ENCODE peak calls at places on chromosome 10, in four cellular contexts. One of them, this sample, is unnamed.

GRCh38 chr10:49616421-49617230 is 2.8 kb downstream of the CHAT start:
- DNase-seq in AG10803: no peak
- DNase-seq in dorsolateral prefrontal cortex: no peak
- DNase-seq in GM12865: no peak
- DNase-seq in this sample: no peak

GRCh38 chr10:42654419-42654818 is 16.0 kb upstream of the ZNF33B start:
- DNase-seq in dorsolateral prefrontal cortex: no peak
- DNase-seq in GM12865: no peak
- DNase-seq in AG10803: no peak
- DNase-seq in this sample: no peak

GRCh38 chr10:80183436-80183835 is 21.9 kb downstream of the ANXA11 start:
- DNase-seq in dorsolateral prefrontal cortex: no peak
- DNase-seq in GM12865: no peak
- DNase-seq in AG10803: no peak
- DNase-seq in this sample: no peak

GRCh38 chr10:105150486-105150885 is 509.4 kb downstream of the SORCS3 start:
- DNase-seq in dorsolateral prefrontal cortex: no peak
- DNase-seq in AG10803: peak; percentile 51
- DNase-seq in GM12865: no peak
- DNase-seq in this sample: no peak

GRCh38 chr10:69495666-69496065 is 44.4 kb downstream of the TSPAN15 start:
- DNase-seq in dorsolateral prefrontal cortex: no peak
- DNase-seq in AG10803: no peak
- DNase-seq in GM12865: no peak
- DNase-seq in this sample: no peak

GRCh38 chr10:11424456-11425287 is 186.8 kb downstream of the USP6NL start:
- DNase-seq in dorsolateral prefrontal cortex: peak; percentile 20
- DNase-seq in GM12865: peak; percentile 54
- DNase-seq in AG10803: peak; percentile 45
- DNase-seq in this sample: peak; percentile 66

GRCh38 chr10:90723416-90724068 is 134.3 kb downstream of the HTR7 start:
- DNase-seq in dorsolateral prefrontal cortex: no peak
- DNase-seq in GM12865: no peak
- DNase-seq in AG10803: no peak
- DNase-seq in this sample: no peak

GRCh38 chr10:103659674-103660363 is 166.3 kb downstream of the NEURL1 start:
- DNase-seq in dorsolateral prefrontal cortex: peak; percentile 66
- DNase-seq in AG10803: peak; percentile 88
- DNase-seq in GM12865: peak; percentile 37
- DNase-seq in this sample: peak; percentile 89

GRCh38 chr10:66307826-66308225 is 618.0 kb upstream of the LRRTM3 start:
- DNase-seq in AG10803: no peak
- DNase-seq in GM12865: no peak
- DNase-seq in dorsolateral prefrontal cortex: no peak
- DNase-seq in this sample: no peak

GRCh38 chr10:132420469-132421376 is 23.7 kb downstream of the PWWP2B start:
- DNase-seq in AG10803: peak; percentile 38
- DNase-seq in GM12865: no peak
- DNase-seq in dorsolateral prefrontal cortex: no peak
- DNase-seq in this sample: no peak

GRCh38 chr10:103254538-103255325 is 9.0 kb downstream of the RPEL1 start:
- DNase-seq in AG10803: peak; percentile 40
- DNase-seq in GM12865: no peak
- DNase-seq in dorsolateral prefrontal cortex: no peak
- DNase-seq in this sample: peak; percentile 34

GRCh38 chr10:103697787-103698186 is 157.6 kb downstream of the SH3PXD2A start:
- DNase-seq in GM12865: no peak
- DNase-seq in dorsolateral prefrontal cortex: no peak
- DNase-seq in AG10803: no peak
- DNase-seq in this sample: no peak

GRCh38 chr10:89158446-89158845 is 48.7 kb downstream of the CH25H start:
- DNase-seq in GM12865: no peak
- DNase-seq in dorsolateral prefrontal cortex: no peak
- DNase-seq in AG10803: peak; percentile 98
- DNase-seq in this sample: no peak

GRCh38 chr10:102399217-102400021 is 3.9 kb downstream of the NFKB2 start:
- DNase-seq in dorsolateral prefrontal cortex: peak; percentile 94
- DNase-seq in GM12865: peak; percentile 94
- DNase-seq in AG10803: peak; percentile 82
- DNase-seq in this sample: peak; percentile 88

GRCh38 chr10:119313645-119314044 is 106.3 kb downstream of the GRK5 start:
- DNase-seq in AG10803: no peak
- DNase-seq in GM12865: peak; percentile 85
- DNase-seq in dorsolateral prefrontal cortex: no peak
- DNase-seq in this sample: no peak

GRCh38 chr10:90966146-90966545 is 45.3 kb upstream of the ANKRD1 start:
- DNase-seq in dorsolateral prefrontal cortex: no peak
- DNase-seq in AG10803: no peak
- DNase-seq in GM12865: no peak
- DNase-seq in this sample: no peak

GRCh38 chr10:121112618-121113384 is 261.6 kb downstream of the WDR11 start:
- DNase-seq in GM12865: no peak
- DNase-seq in AG10803: no peak
- DNase-seq in dorsolateral prefrontal cortex: no peak
- DNase-seq in this sample: no peak

GRCh38 chr10:13528138-13528874 is 508 bp downstream of the BEND7 start:
- DNase-seq in GM12865: no peak
- DNase-seq in AG10803: peak; percentile 5
- DNase-seq in dorsolateral prefrontal cortex: peak; percentile 25
- DNase-seq in this sample: no peak

GRCh38 chr10:97724341-97724941 is 10.9 kb downstream of the MARVELD1 start:
- DNase-seq in GM12865: no peak
- DNase-seq in AG10803: peak; percentile 62
- DNase-seq in dorsolateral prefrontal cortex: no peak
- DNase-seq in this sample: peak; percentile 64

GRCh38 chr10:115948415-115948814 is 324.6 kb downstream of the GFRA1 start:
- DNase-seq in GM12865: peak; percentile 7
- DNase-seq in dorsolateral prefrontal cortex: no peak
- DNase-seq in AG10803: peak; percentile 72
- DNase-seq in this sample: no peak

DNA sequence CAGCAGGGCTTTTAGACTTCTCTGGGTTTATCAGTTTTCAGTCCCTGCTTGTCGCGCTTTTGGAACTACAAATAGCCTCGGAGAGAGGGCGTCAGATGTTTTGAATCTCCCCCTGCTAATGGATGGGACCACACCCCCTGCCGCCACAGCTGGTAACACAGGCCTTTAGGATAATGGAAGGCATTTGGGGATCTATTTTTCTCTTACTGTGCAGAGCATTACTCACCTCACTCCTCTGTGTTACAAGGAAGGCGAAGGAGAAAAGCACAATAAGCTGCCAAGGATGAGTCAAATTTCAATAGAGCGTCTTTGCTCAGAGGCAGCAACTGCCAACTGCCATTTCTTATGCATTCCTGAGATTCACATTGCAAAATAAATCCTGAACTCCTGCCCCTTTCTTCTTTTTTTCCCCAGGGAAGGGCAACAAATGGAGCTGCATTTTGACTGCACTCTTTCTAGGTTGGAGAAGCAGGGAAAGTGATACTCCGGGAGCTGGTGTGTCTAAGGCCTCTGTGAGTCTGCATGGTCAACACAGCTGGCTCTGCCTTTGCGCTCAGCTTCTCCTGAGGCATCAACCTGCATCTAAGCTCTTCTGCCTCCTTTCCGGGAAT is 31.5 kb upstream of the SMNDC1 start:
- DNase-seq in GM12865: no peak
- DNase-seq in AG10803: peak; percentile 99
- DNase-seq in dorsolateral prefrontal cortex: no peak
- DNase-seq in this sample: peak; percentile 98
- TF ChIP-seq CTCF in GM12865: no peak
- TF ChIP-seq CTCF in AG10803: peak; percentile 46
- TF ChIP-seq CTCF in dorsolateral prefrontal cortex: no peak
- TF ChIP-seq CTCF in this sample: peak; percentile 31

GRCh38 chr10:133526957-133527588 is at the start of gene CYP2E1:
- DNase-seq in AG10803: no peak
- DNase-seq in dorsolateral prefrontal cortex: no peak
- DNase-seq in GM12865: no peak
- DNase-seq in this sample: no peak
- H3K4me3 ChIP-seq in AG10803: peak within 1 kb of the TSS; percentile 27
- H3K4me3 ChIP-seq in dorsolateral prefrontal cortex: peak within 1 kb of the TSS; percentile 40
- H3K4me3 ChIP-seq in GM12865: no peak within 1 kb of the TSS
- H3K4me3 ChIP-seq in this sample: no peak within 1 kb of the TSS

GRCh38 chr10:2836921-2837662 is 230.3 kb upstream of the PFKP start:
- DNase-seq in dorsolateral prefrontal cortex: no peak
- DNase-seq in AG10803: no peak
- DNase-seq in GM12865: no peak
- DNase-seq in this sample: no peak

GRCh38 chr10:2835950-2836349 is 231.4 kb upstream of the PFKP start:
- DNase-seq in AG10803: no peak
- DNase-seq in GM12865: no peak
- DNase-seq in dorsolateral prefrontal cortex: no peak
- DNase-seq in this sample: no peak

GRCh38 chr10:2844925-2845324 is 222.4 kb upstream of the PFKP start:
- DNase-seq in dorsolateral prefrontal cortex: no peak
- DNase-seq in AG10803: no peak
- DNase-seq in GM12865: no peak
- DNase-seq in this sample: no peak

DNA sequence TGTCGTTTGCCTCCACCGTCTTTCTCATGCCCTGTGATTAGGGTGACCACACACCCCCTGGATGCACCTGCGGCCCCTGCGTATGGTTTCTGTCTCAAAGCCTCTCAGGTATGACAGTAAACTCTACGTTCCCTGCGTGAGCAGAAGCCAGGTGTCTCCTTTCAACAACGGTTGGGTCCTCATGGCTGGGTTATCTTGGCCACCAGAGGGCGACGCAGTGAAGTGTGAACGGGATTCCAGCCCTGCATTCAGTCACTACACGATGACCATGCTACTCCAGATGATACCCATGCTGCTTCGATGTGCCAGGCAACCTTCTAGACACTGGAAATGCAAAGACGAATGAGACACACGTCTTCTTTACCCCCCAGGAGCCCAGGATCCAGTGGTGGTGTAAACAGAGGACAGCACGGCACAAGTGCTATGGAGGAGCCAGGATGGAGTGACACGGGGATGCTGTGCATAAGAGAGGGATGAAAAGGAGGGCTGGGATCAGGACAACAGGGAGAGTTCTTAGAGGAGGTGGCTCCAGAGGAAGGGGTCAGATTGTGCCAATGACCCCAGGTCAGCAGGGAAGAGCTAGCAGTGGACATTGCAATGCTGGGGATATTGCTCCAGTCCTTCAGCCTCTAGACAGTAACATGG is 228.1 kb upstream of the PFKP start:
- DNase-seq in AG10803: peak; percentile 1
- DNase-seq in GM12865: peak; percentile 26
- DNase-seq in dorsolateral prefrontal cortex: no peak
- DNase-seq in this sample: peak; percentile 0
- TF ChIP-seq CTCF in AG10803: peak; percentile 45
- TF ChIP-seq CTCF in GM12865: peak; percentile 53
- TF ChIP-seq CTCF in dorsolateral prefrontal cortex: peak; percentile 42
- TF ChIP-seq CTCF in this sample: peak; percentile 26

GRCh38 chr10:77030915-77031425 is 606.6 kb downstream of the KCNMA1 start:
- DNase-seq in dorsolateral prefrontal cortex: no peak
- DNase-seq in GM12865: no peak
- DNase-seq in AG10803: no peak
- DNase-seq in this sample: no peak
- H3K4me3 ChIP-seq in dorsolateral prefrontal cortex: no peak overlapping the region
- H3K4me3 ChIP-seq in GM12865: no peak overlapping the region
- H3K4me3 ChIP-seq in AG10803: no peak overlapping the region
- H3K4me3 ChIP-seq in this sample: no peak overlapping the region

GRCh38 chr10:23294638-23295247 is 49.9 kb downstream of the C10orf67 start:
- DNase-seq in AG10803: peak; percentile 16
- DNase-seq in GM12865: no peak
- DNase-seq in dorsolateral prefrontal cortex: no peak
- DNase-seq in this sample: peak; percentile 30
- TF ChIP-seq CTCF in AG10803: peak; percentile 61
- TF ChIP-seq CTCF in GM12865: peak; percentile 9
- TF ChIP-seq CTCF in dorsolateral prefrontal cortex: peak; percentile 67
- TF ChIP-seq CTCF in this sample: peak; percentile 58

GRCh38 chr10:100355069-100355468 is 8.0 kb downstream of the SCD start:
- DNase-seq in AG10803: no peak
- DNase-seq in dorsolateral prefrontal cortex: no peak
- DNase-seq in GM12865: no peak
- DNase-seq in this sample: no peak
- H3K4me3 ChIP-seq in AG10803: no peak overlapping the region
- H3K4me3 ChIP-seq in dorsolateral prefrontal cortex: no peak overlapping the region
- H3K4me3 ChIP-seq in GM12865: no peak overlapping the region
- H3K4me3 ChIP-seq in this sample: no peak overlapping the region

DNA sequence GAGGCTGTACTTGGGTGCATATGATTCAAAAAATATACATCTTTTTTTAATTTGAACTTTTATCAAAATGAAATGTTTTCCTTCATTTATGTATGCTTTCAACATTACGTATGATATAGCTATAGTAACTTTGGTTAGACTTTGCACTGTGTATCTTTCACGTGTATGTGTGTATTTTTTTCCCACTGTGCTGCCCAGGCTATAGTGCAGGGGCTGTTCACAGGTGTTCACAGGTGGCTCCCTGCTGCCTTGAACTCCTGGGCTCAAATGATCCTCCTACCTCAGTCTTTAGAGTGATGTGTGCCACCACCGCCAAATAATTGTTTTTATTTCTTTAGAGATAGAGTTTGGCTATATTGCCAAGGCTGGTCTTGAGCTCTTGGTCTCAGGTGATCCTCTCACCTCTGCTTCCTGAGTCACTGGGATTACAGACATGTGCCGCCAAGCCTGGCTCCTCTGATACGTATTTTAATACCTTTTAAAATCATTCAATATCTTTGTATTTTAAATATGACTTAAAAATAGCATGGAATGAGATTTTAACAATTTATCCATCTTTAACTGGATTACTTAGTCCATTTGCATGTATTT is 29.0 kb downstream of the FANK1 start:
- DNase-seq in dorsolateral prefrontal cortex: no peak
- DNase-seq in AG10803: no peak
- DNase-seq in GM12865: no peak
- DNase-seq in this sample: no peak
- TF ChIP-seq CTCF in dorsolateral prefrontal cortex: no peak
- TF ChIP-seq CTCF in AG10803: no peak
- TF ChIP-seq CTCF in GM12865: no peak
- TF ChIP-seq CTCF in this sample: no peak

GRCh38 chr10:21263266-21263803 is 262.1 kb downstream of the SKIDA1 start:
- DNase-seq in AG10803: no peak
- DNase-seq in GM12865: no peak
- DNase-seq in dorsolateral prefrontal cortex: no peak
- DNase-seq in this sample: no peak

GRCh38 chr10:21261705-21262285 is 263.7 kb downstream of the SKIDA1 start:
- DNase-seq in dorsolateral prefrontal cortex: no peak
- DNase-seq in AG10803: no peak
- DNase-seq in GM12865: no peak
- DNase-seq in this sample: no peak

GRCh38 chr10:21260060-21260792 is 265.3 kb downstream of the SKIDA1 start:
- DNase-seq in dorsolateral prefrontal cortex: peak; percentile 33
- DNase-seq in GM12865: no peak
- DNase-seq in AG10803: peak; percentile 47
- DNase-seq in this sample: peak; percentile 27

GRCh38 chr10:21257919-21258318 is 267.6 kb downstream of the SKIDA1 start:
- DNase-seq in AG10803: peak; percentile 23
- DNase-seq in GM12865: no peak
- DNase-seq in dorsolateral prefrontal cortex: no peak
- DNase-seq in this sample: peak; percentile 61

GRCh38 chr10:21260793-21261149 is 264.7 kb downstream of the SKIDA1 start:
- DNase-seq in AG10803: peak; percentile 23
- DNase-seq in GM12865: no peak
- DNase-seq in dorsolateral prefrontal cortex: no peak
- DNase-seq in this sample: no peak
- H3K4me3 ChIP-seq in AG10803: peak overlapping the region; percentile 5
- H3K4me3 ChIP-seq in GM12865: no peak overlapping the region
- H3K4me3 ChIP-seq in dorsolateral prefrontal cortex: no peak overlapping the region
- H3K4me3 ChIP-seq in this sample: no peak overlapping the region

GRCh38 chr10:86945361-86946214 is 11.8 kb downstream of the MMRN2 start:
- DNase-seq in GM12865: no peak
- DNase-seq in dorsolateral prefrontal cortex: no peak
- DNase-seq in AG10803: peak; percentile 40
- DNase-seq in this sample: no peak
- TF ChIP-seq CTCF in GM12865: no peak
- TF ChIP-seq CTCF in dorsolateral prefrontal cortex: peak; percentile 45
- TF ChIP-seq CTCF in AG10803: peak; percentile 60
- TF ChIP-seq CTCF in this sample: peak; percentile 29

This sample was measured in fibroblast of pulmonary artery.